ENCODE peak calls at places on chromosomes 7 and 10, in ten cellular contexts. One of them, this sample, is unnamed.

GRCh38 chr10:18400201-18400910 is 251.0 kb downstream of the NSUN6 start:
- DNase-seq in GM10248: peak
- DNase-seq in AG09309: no peak
- DNase-seq in NCI-H1092: no peak
- DNase-seq in cardiac muscle cell: no peak
- DNase-seq in mammary epithelial cell: no peak
- DNase-seq in endothelial cell: no peak
- DNase-seq in activated CD8-positive, alpha-beta memory T cell treated with anti-CD3 and anti-CD28 coated beads for 4 hours: no peak
- DNase-seq in HT-29: no peak
- DNase-seq in GM04504: no peak
- DNase-seq in this sample: no peak

GRCh38 chr10:104694074-104694473 is 53.0 kb downstream of the SORCS3 start:
- DNase-seq in GM10248: no peak
- DNase-seq in AG09309: no peak
- DNase-seq in NCI-H1092: no peak
- DNase-seq in cardiac muscle cell: no peak
- DNase-seq in mammary epithelial cell: no peak
- DNase-seq in endothelial cell: no peak
- DNase-seq in activated CD8-positive, alpha-beta memory T cell treated with anti-CD3 and anti-CD28 coated beads for 4 hours: no peak
- DNase-seq in HT-29: no peak
- DNase-seq in GM04504: no peak
- DNase-seq in this sample: no peak

GRCh38 chr10:110226555-110226925 is 19.1 kb downstream of the MXI1 start:
- DNase-seq in GM10248: peak
- DNase-seq in AG09309: peak
- DNase-seq in NCI-H1092: peak
- DNase-seq in cardiac muscle cell: peak
- DNase-seq in mammary epithelial cell: peak
- DNase-seq in endothelial cell: peak
- DNase-seq in activated CD8-positive, alpha-beta memory T cell treated with anti-CD3 and anti-CD28 coated beads for 4 hours: peak
- DNase-seq in HT-29: peak
- DNase-seq in GM04504: peak
- DNase-seq in this sample: peak

GRCh38 chr7:157844141-157844540 is 507.3 kb downstream of the DNAJB6 start:
- DNase-seq in GM10248: no peak
- DNase-seq in AG09309: no peak
- DNase-seq in NCI-H1092: no peak
- DNase-seq in cardiac muscle cell: no peak
- DNase-seq in mammary epithelial cell: no peak
- DNase-seq in endothelial cell: no peak
- DNase-seq in activated CD8-positive, alpha-beta memory T cell treated with anti-CD3 and anti-CD28 coated beads for 4 hours: no peak
- DNase-seq in HT-29: no peak
- DNase-seq in GM04504: no peak
- DNase-seq in this sample: no peak

GRCh38 chr10:22690614-22691431 is 23.6 kb downstream of the PIP4K2A start:
- DNase-seq in GM10248: no peak
- DNase-seq in AG09309: no peak
- DNase-seq in NCI-H1092: no peak
- DNase-seq in cardiac muscle cell: peak
- DNase-seq in mammary epithelial cell: no peak
- DNase-seq in endothelial cell: no peak
- DNase-seq in activated CD8-positive, alpha-beta memory T cell treated with anti-CD3 and anti-CD28 coated beads for 4 hours: no peak
- DNase-seq in HT-29: no peak
- DNase-seq in GM04504: no peak
- DNase-seq in this sample: peak

GRCh38 chr7:27199820-27200760 is at the start of gene HOXA13:
- DNase-seq in GM10248: no peak
- DNase-seq in AG09309: no peak
- DNase-seq in NCI-H1092: peak
- DNase-seq in cardiac muscle cell: no peak
- DNase-seq in mammary epithelial cell: peak
- DNase-seq in endothelial cell: no peak
- DNase-seq in activated CD8-positive, alpha-beta memory T cell treated with anti-CD3 and anti-CD28 coated beads for 4 hours: no peak
- DNase-seq in HT-29: peak
- DNase-seq in GM04504: no peak
- DNase-seq in this sample: no peak

GRCh38 chr7:103540986-103541385 is 95.0 kb upstream of the SLC26A5 start:
- DNase-seq in GM10248: no peak
- DNase-seq in AG09309: no peak
- DNase-seq in NCI-H1092: peak
- DNase-seq in cardiac muscle cell: no peak
- DNase-seq in mammary epithelial cell: no peak
- DNase-seq in endothelial cell: no peak
- DNase-seq in activated CD8-positive, alpha-beta memory T cell treated with anti-CD3 and anti-CD28 coated beads for 4 hours: no peak
- DNase-seq in HT-29: no peak
- DNase-seq in GM04504: no peak
- DNase-seq in this sample: no peak

GRCh38 chr7:54664235-54665228 is 94.5 kb downstream of the SEC61G start:
- DNase-seq in GM10248: peak
- DNase-seq in AG09309: no peak
- DNase-seq in NCI-H1092: peak
- DNase-seq in cardiac muscle cell: peak
- DNase-seq in mammary epithelial cell: peak
- DNase-seq in endothelial cell: peak
- DNase-seq in activated CD8-positive, alpha-beta memory T cell treated with anti-CD3 and anti-CD28 coated beads for 4 hours: no peak
- DNase-seq in HT-29: no peak
- DNase-seq in GM04504: no peak
- DNase-seq in this sample: peak

GRCh38 chr7:52689912-52690311 is 345.5 kb upstream of the POM121L12 start:
- DNase-seq in GM10248: no peak
- DNase-seq in AG09309: no peak
- DNase-seq in NCI-H1092: no peak
- DNase-seq in cardiac muscle cell: no peak
- DNase-seq in mammary epithelial cell: no peak
- DNase-seq in endothelial cell: no peak
- DNase-seq in activated CD8-positive, alpha-beta memory T cell treated with anti-CD3 and anti-CD28 coated beads for 4 hours: no peak
- DNase-seq in HT-29: no peak
- DNase-seq in GM04504: no peak
- DNase-seq in this sample: no peak

GRCh38 chr7:79591275-79591623 is 137.8 kb upstream of the MAGI2 start:
- DNase-seq in GM10248: no peak
- DNase-seq in AG09309: no peak
- DNase-seq in NCI-H1092: no peak
- DNase-seq in cardiac muscle cell: no peak
- DNase-seq in mammary epithelial cell: no peak
- DNase-seq in endothelial cell: no peak
- DNase-seq in activated CD8-positive, alpha-beta memory T cell treated with anti-CD3 and anti-CD28 coated beads for 4 hours: no peak
- DNase-seq in HT-29: no peak
- DNase-seq in GM04504: no peak
- DNase-seq in this sample: no peak

GRCh38 chr10:63161592-63161991 is 28.5 kb downstream of the NRBF2 start:
- DNase-seq in GM10248: no peak
- DNase-seq in AG09309: no peak
- DNase-seq in NCI-H1092: no peak
- DNase-seq in cardiac muscle cell: no peak
- DNase-seq in mammary epithelial cell: no peak
- DNase-seq in endothelial cell: no peak
- DNase-seq in activated CD8-positive, alpha-beta memory T cell treated with anti-CD3 and anti-CD28 coated beads for 4 hours: no peak
- DNase-seq in HT-29: no peak
- DNase-seq in GM04504: no peak
- DNase-seq in this sample: no peak

GRCh38 chr10:3072641-3073360 is 5.5 kb downstream of the PFKP start:
- DNase-seq in GM10248: no peak
- DNase-seq in AG09309: no peak
- DNase-seq in NCI-H1092: no peak
- DNase-seq in cardiac muscle cell: no peak
- DNase-seq in mammary epithelial cell: no peak
- DNase-seq in endothelial cell: no peak
- DNase-seq in activated CD8-positive, alpha-beta memory T cell treated with anti-CD3 and anti-CD28 coated beads for 4 hours: no peak
- DNase-seq in HT-29: no peak
- DNase-seq in GM04504: no peak
- DNase-seq in this sample: no peak

GRCh38 chr7:18520450-18521235 is 25.1 kb downstream of the HDAC9 start:
- DNase-seq in GM10248: no peak
- DNase-seq in AG09309: no peak
- DNase-seq in NCI-H1092: no peak
- DNase-seq in cardiac muscle cell: peak
- DNase-seq in mammary epithelial cell: peak
- DNase-seq in endothelial cell: no peak
- DNase-seq in activated CD8-positive, alpha-beta memory T cell treated with anti-CD3 and anti-CD28 coated beads for 4 hours: no peak
- DNase-seq in HT-29: no peak
- DNase-seq in GM04504: peak
- DNase-seq in this sample: peak

GRCh38 chr7:37448637-37449331 is at the start of gene ELMO1:
- DNase-seq in GM10248: peak
- DNase-seq in AG09309: no peak
- DNase-seq in NCI-H1092: peak
- DNase-seq in cardiac muscle cell: peak
- DNase-seq in mammary epithelial cell: peak
- DNase-seq in endothelial cell: peak
- DNase-seq in activated CD8-positive, alpha-beta memory T cell treated with anti-CD3 and anti-CD28 coated beads for 4 hours: peak
- DNase-seq in HT-29: no peak
- DNase-seq in GM04504: peak
- DNase-seq in this sample: peak

GRCh38 chr7:124261710-124262109 is 228.8 kb upstream of the TMEM229A start:
- DNase-seq in GM10248: no peak
- DNase-seq in AG09309: no peak
- DNase-seq in NCI-H1092: no peak
- DNase-seq in cardiac muscle cell: no peak
- DNase-seq in mammary epithelial cell: no peak
- DNase-seq in endothelial cell: no peak
- DNase-seq in activated CD8-positive, alpha-beta memory T cell treated with anti-CD3 and anti-CD28 coated beads for 4 hours: no peak
- DNase-seq in HT-29: no peak
- DNase-seq in GM04504: no peak
- DNase-seq in this sample: no peak

GRCh38 chr10:110364531-110364937 is 59.8 kb upstream of the SMNDC1 start:
- DNase-seq in GM10248: no peak
- DNase-seq in AG09309: no peak
- DNase-seq in NCI-H1092: no peak
- DNase-seq in cardiac muscle cell: no peak
- DNase-seq in mammary epithelial cell: peak
- DNase-seq in endothelial cell: no peak
- DNase-seq in activated CD8-positive, alpha-beta memory T cell treated with anti-CD3 and anti-CD28 coated beads for 4 hours: peak
- DNase-seq in HT-29: no peak
- DNase-seq in GM04504: no peak
- DNase-seq in this sample: peak

This sample was measured in epithelial cell of esophagus.